ENCODE peak calls at places on chromosomes 11 and 22, in eight cellular contexts. M is thoracic aorta; E is AG04450; S is GM23248; Z is testis; P is CD4-positive, CD25-positive, alpha-beta regulatory T cell; W is HCT116; T is left lung. X is an unnamed sample. For H3K27me3, the result is how much of the 10 kb centered on the place peaks cover.

GRCh38 chr11:10858505-10859360 is 880 bp upstream of the ZBED5 start:
- DNase-seq in P (peak), T (peak), M (peak), S (peak), Z (peak), E (no peak), W (no peak), X (no peak)

GRCh38 chr11:57596266-57596885 is 1.1 kb upstream of the SERPING1 start:
- DNase-seq in Z (no peak), P (no peak), E (no peak), S (no peak), W (no peak), T (no peak), M (no peak), X (no peak)

GRCh38 chr11:46513934-46514342 is 79.9 kb downstream of the AMBRA1 start:
- DNase-seq in T (no peak), W (no peak), M (no peak), E (peak), Z (peak), S (no peak), P (no peak), X (no peak)

GRCh38 chr11:120184946-120185677 is 25.7 kb upstream of the OAF start:
- DNase-seq in S (peak), P (no peak), E (no peak), T (peak), M (no peak), Z (peak), W (no peak), X (no peak)

GRCh38 chr11:63937713-63938480 is 905 bp upstream of the NAA40 start:
- DNase-seq in Z (no peak), M (no peak), S (no peak), P (peak), W (no peak), T (no peak), E (no peak), X (no peak)

GRCh38 chr11:102664001-102664752 is 39.0 kb upstream of the MMP20 start:
- DNase-seq in M (no peak), S (peak), Z (no peak), W (peak), P (peak), E (no peak), T (no peak), X (no peak)

GRCh38 chr22:38788016-38788415 is 5.9 kb downstream of the DNAL4 start:
- DNase-seq in T (no peak), W (no peak), Z (peak), P (no peak), M (no peak), S (peak), E (no peak), X (no peak)

GRCh38 chr11:14894657-14895598 is 2.9 kb upstream of the CYP2R1 start:
- DNase-seq in M (no peak), Z (peak), P (no peak), S (peak), T (peak), E (no peak), W (no peak), X (no peak)

GRCh38 chr11:5938603-5938965 is 3.5 kb upstream of the OR56A3 start:
- DNase-seq in P (no peak), W (no peak), S (no peak), Z (peak), E (no peak), T (no peak), M (no peak), X (no peak)

GRCh38 chr11:69385832-69386415 is 92.0 kb downstream of the MYEOV start:
- DNase-seq in T (no peak), M (no peak), S (no peak), W (no peak), E (no peak), Z (peak), P (no peak), X (no peak)

GRCh38 chr11:86815726-86816125 is 15.4 kb downstream of the PRSS23 start:
- DNase-seq in T (no peak), E (no peak), S (no peak), W (no peak), P (no peak), Z (no peak), M (no peak), X (no peak)
- H3K4me3 ChIP-seq in T (no peak), E (no peak), S (no peak), W (no peak), P (no peak), Z (no peak), M (no peak), X (no peak)

GRCh38 chr11:131643171-131643570 is 272.8 kb downstream of the NTM start:
- DNase-seq in M (no peak), E (no peak), S (no peak), P (no peak), Z (no peak), W (no peak), T (no peak), X (no peak)
- H3K27me3 ChIP-seq in M (under half), E (under half), S (under half), P (under half), Z (under half), W (under half), T (under half), X (under half)

GRCh38 chr11:488992-489391 is 18.1 kb downstream of the RNH1 start:
- DNase-seq in T (no peak), S (no peak), E (no peak), P (no peak), M (no peak), Z (no peak), W (no peak), X (no peak)

GRCh38 chr11:491358-491757 is 15.7 kb downstream of the RNH1 start:
- DNase-seq in S (no peak), W (no peak), P (no peak), E (no peak), T (no peak), M (no peak), Z (no peak), X (no peak)

GRCh38 chr11:489610-490185 is 17.3 kb downstream of the RNH1 start:
- DNase-seq in M (no peak), E (no peak), W (no peak), P (no peak), T (no peak), S (no peak), Z (no peak), X (no peak)

GRCh38 chr11:490930-491260 is 16.1 kb downstream of the RNH1 start:
- DNase-seq in S (no peak), P (no peak), W (no peak), Z (no peak), M (no peak), E (no peak), T (no peak), X (no peak)

GRCh38 chr11:490186-490929 is 16.7 kb downstream of the RNH1 start:
- DNase-seq in S (no peak), P (no peak), Z (no peak), T (no peak), E (no peak), W (no peak), M (no peak), X (no peak)
- H3K4me3 ChIP-seq in S (no peak), P (no peak), Z (no peak), T (no peak), E (no peak), W (no peak), M (no peak), X (no peak)

GRCh38 chr22:22588485-22589164 is 29.6 kb upstream of the PRAME start:
- DNase-seq in T (no peak), M (no peak), E (no peak), W (no peak), S (no peak), Z (no peak), P (no peak), X (no peak)

GRCh38 chr22:22593250-22593649 is 34.2 kb upstream of the PRAME start:
- DNase-seq in E (no peak), S (no peak), M (no peak), T (no peak), P (no peak), Z (no peak), W (no peak), X (no peak)

GRCh38 chr22:22590136-22590891 is 31.2 kb upstream of the PRAME start:
- DNase-seq in T (no peak), S (no peak), Z (no peak), P (no peak), W (no peak), E (no peak), M (no peak), X (no peak)

GRCh38 chr22:22593964-22594656 is 35.0 kb upstream of the PRAME start:
- DNase-seq in W (peak), M (no peak), T (no peak), P (peak), E (peak), Z (peak), S (peak), X (no peak)

GRCh38 chr22:22591348-22592299 is 32.6 kb upstream of the PRAME start:
- DNase-seq in Z (no peak), M (no peak), T (no peak), S (peak), P (no peak), E (no peak), W (no peak), X (no peak)
- H3K27me3 ChIP-seq in Z (under half), M (under half), T (under half), S (under half), P (under half), E (under half), W (under half), X (under half)

DNA sequence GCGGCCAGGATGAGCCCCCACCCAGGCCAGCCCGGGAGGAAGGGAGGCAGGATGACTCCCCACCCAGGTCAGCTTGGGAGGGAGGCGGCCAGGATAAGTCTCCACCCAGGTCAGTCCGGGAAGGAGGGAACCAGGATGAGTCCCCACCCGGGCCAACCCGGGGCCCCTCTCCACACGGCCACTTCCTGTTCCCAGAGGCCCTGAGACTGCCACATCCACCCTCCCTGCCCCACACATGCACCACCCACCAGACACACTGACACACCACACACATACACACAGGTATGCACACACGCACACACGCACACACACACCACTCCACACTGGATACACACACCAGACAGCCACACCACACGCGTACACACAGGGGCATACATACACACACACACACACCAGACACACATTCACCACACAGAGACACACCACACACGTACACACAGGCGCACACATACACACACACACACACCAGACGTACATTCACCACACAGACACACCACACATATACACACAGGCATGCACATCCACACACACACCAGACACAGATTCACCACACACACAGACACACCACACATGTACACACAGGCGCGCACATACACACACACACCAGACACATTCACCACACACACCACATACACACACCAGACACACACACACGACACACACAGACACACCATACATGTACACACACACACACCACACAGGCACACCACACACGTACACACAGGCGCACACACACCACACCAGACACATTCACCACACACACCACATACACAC is 84.9 kb upstream of the PRR5 start:
- DNase-seq in M (no peak), E (no peak), W (no peak), P (no peak), T (no peak), S (peak), Z (no peak), X (no peak)
- H3K4me3 ChIP-seq in M (no peak), E (no peak), W (no peak), P (no peak), T (no peak), S (no peak), Z (no peak), X (no peak)

GRCh38 chr11:44789466-44789865 is 62.7 kb downstream of the TSPAN18 start:
- DNase-seq in S (no peak), Z (no peak), T (no peak), M (no peak), E (no peak), W (no peak), P (no peak), X (no peak)
- H3K27me3 ChIP-seq in S (half or more), Z (under half), T (under half), M (under half), E (under half), W (under half), P (under half), X (under half)

DNA sequence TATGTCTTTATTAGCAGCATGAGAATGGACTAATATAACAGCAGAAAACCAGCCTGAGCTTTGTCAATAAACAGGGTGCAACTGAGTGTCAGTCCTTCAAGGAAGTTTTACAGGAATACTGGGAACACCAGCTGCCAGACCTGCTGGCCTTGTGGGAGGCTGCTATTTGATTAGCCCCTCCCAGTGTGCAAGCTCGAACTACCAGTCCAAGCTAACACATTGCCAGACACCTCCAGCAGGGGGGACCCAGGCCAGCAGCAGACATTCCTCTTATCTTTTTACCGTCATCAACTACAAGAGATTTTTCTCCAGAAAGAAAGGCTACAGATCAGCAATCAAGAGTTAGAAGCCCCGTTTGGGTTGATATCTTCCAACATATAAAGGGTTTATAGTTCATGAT is 942.8 kb upstream of the TENM4 start:
- DNase-seq in T (no peak), M (no peak), Z (no peak), E (no peak), S (no peak), W (no peak), P (no peak), X (no peak)
- H3K4me3 ChIP-seq in T (no peak), M (no peak), Z (no peak), E (no peak), S (no peak), W (no peak), P (no peak), X (no peak)

DNA sequence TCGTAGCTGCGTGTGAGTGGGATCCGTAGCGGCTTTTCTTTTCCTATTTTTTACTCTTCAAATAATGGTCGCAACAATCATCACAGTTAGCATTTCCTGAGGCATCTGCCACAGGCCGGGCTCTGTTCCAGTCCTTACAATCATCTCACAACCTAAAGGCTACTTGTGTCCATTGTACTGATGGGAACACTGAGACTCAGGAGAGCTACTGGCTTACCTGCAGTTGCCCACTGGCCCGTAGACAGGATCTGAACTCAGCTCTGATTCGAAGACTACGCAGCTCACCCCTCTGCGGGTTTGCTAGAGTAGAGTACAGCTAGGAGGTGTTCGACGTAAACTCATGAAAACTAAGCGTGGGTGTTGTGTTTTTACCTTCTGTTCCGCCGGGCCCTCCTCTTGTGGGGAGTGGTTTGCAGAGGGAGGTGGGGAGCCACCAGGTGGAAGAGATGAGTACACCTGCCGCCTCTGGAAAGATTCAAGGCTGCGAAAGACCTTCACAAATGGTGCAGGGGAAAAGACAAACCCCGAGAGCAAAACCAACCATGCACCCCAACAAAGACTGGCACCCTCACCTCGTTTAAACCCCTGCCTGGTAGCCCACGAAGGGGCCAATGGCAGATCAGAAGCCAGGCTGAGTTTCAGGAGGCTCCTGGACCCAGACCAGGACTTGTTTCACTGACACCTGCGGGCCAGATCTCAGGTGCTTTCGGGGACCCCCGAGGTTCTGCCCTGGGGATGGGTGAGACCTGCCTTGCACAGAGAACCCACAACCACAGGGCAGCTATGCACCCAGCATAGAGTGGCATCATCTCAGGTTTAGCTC is 18.3 kb upstream of the RFPL3 start:
- DNase-seq in M (no peak), P (no peak), E (no peak), Z (peak), T (no peak), W (no peak), S (no peak), X (no peak)
- H3K27me3 ChIP-seq in M (under half), P (under half), E (under half), Z (under half), T (under half), W (under half), S (under half), X (under half)

DNA sequence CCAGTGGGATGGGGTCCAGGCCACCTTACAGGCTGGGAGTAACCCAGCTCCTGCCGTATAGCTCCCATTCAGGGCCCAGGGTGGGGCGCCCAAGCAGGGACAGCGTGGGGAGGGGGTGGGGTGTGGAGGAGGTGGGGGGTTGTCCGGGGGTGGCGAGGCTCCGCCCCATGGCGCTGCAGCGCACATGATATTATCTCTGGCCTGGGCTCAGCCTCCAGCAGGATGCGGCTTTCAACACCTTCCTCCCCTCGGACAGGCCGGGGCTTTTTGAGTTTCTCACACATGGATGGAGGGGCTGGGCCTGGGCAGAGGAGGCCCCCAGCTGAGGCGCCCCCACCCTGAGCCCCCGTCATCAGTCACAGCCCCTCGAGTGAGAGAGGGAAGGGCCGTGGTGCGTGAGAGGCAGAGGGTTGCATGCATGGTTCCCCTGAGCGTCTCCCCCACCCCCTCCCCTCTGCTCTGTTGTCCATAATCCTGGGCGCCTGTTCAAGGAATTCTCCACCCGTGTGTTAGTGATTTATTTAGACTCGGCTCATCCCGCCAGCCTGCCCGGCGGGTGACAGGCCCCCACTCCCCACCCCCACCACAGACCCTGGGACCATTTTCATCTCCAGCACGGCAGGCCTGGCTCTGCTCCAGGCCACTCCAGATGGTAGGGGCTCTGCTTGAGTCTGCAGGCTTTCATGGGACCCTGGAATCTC is 44.9 kb downstream of the WNT11 start:
- DNase-seq in Z (no peak), E (no peak), S (peak), P (no peak), T (no peak), W (no peak), M (no peak), X (no peak)
- H3K4me3 ChIP-seq in Z (no peak), E (no peak), S (no peak), P (no peak), T (no peak), W (no peak), M (no peak), X (no peak)

GRCh38 chr11:77211594-77212251 is 83.7 kb downstream of the MYO7A start:
- DNase-seq in E (no peak), M (no peak), T (no peak), P (no peak), S (no peak), Z (no peak), W (no peak), X (no peak)
- H3K27me3 ChIP-seq in E (under half), M (under half), T (under half), P (under half), S (under half), Z (under half), W (under half), X (under half)

X was measured in kidney epithelial cell.